ENCODE peak calls at places on chromosomes 1 and 21, in four cellular contexts. T, U, G and W are unnamed samples.

GRCh38 chr1:153428073-153428638 is 11.8 kb downstream of the S100A7A start:
- DNase-seq in U (no peak), G (no peak), T (no peak), W (no peak)

GRCh38 chr1:212987702-212988322 is 27.9 kb downstream of the ANGEL2 start:
- DNase-seq in T (no peak), G (no peak), U (no peak), W (no peak)

GRCh38 chr1:7293702-7294630 is 477.1 kb upstream of the VAMP3 start:
- DNase-seq in U (no peak), G (no peak), T (no peak), W (no peak)

GRCh38 chr1:221718391-221719277 is 23.3 kb downstream of the DUSP10 start:
- DNase-seq in U (no peak), G (no peak), T (no peak), W (no peak)

GRCh38 chr1:155218854-155219591 is 10.5 kb downstream of the MTX1 start:
- DNase-seq in U (no peak), G (peak), T (peak), W (no peak)

GRCh38 chr1:64111787-64112186 is 91.6 kb upstream of the UBE2U start:
- DNase-seq in U (no peak), T (no peak), G (no peak), W (no peak)

GRCh38 chr1:6207075-6207885 is 1.4 kb downstream of the RNF207 start:
- DNase-seq in G (no peak), U (no peak), T (peak), W (no peak)

GRCh38 chr1:84719477-84720274 is 29.4 kb upstream of the SSX2IP start:
- DNase-seq in G (no peak), U (no peak), T (no peak), W (no peak)

GRCh38 chr1:5813480-5813879 is 178.7 kb downstream of the NPHP4 start:
- DNase-seq in T (no peak), G (no peak), U (no peak), W (no peak)

GRCh38 chr1:228314658-228315483 is 91.8 kb downstream of the TRIM11 start:
- DNase-seq in T (peak), U (no peak), G (no peak), W (peak)

GRCh38 chr21:38027901-38028300 is 111.6 kb upstream of the KCNJ6 start:
- DNase-seq in G (no peak), U (no peak), T (no peak), W (no peak)

GRCh38 chr1:10103193-10103592 is 70.4 kb downstream of the UBE4B start:
- DNase-seq in T (no peak), U (no peak), G (no peak), W (no peak)

GRCh38 chr1:8299963-8300362 is 18.0 kb upstream of the SLC45A1 start:
- DNase-seq in T (no peak), U (no peak), G (no peak), W (no peak)

GRCh38 chr1:151529781-151530180 is 10.3 kb upstream of the TUFT1 start:
- DNase-seq in G (no peak), T (no peak), U (no peak), W (no peak)

GRCh38 chr1:6483010-6483760 is 8.3 kb downstream of the PLEKHG5 start:
- DNase-seq in T (no peak), U (no peak), G (no peak), W (no peak)

GRCh38 chr1:40818264-40818961 is 34.8 kb downstream of the KCNQ4 start:
- DNase-seq in G (peak), U (no peak), T (peak), W (peak)

GRCh38 chr21:45853703-45854342 is 127.7 kb upstream of the COL6A1 start:
- DNase-seq in G (no peak), T (no peak), U (no peak), W (no peak)

GRCh38 chr1:189211742-189212141 is 1265.9 kb downstream of the BRINP3 start:
- DNase-seq in U (no peak), G (no peak), T (no peak), W (no peak)

GRCh38 chr21:27277122-27277521 is 310.2 kb upstream of the ADAMTS5 start:
- DNase-seq in G (no peak), U (no peak), T (no peak), W (no peak)

GRCh38 chr1:34113362-34113761 is 51.7 kb downstream of the CSMD2 start:
- DNase-seq in U (no peak), G (no peak), T (no peak), W (no peak)

GRCh38 chr1:202216691-202217090 is 23.1 kb downstream of the LGR6 start:
- DNase-seq in T (no peak), U (no peak), G (no peak), W (no peak)

GRCh38 chr1:4425892-4426291 is 228.5 kb upstream of the AJAP1 start:
- DNase-seq in U (no peak), T (no peak), G (peak), W (no peak)

GRCh38 chr1:109793486-109794318 is 30.0 kb upstream of the EPS8L3 start:
- DNase-seq in U (no peak), T (peak), G (peak), W (no peak)

GRCh38 chr1:15799004-15799867 is 8.2 kb downstream of the UQCRHL start:
- DNase-seq in T (peak), U (peak), G (peak), W (peak)

GRCh38 chr1:111752186-111752585 is 3.5 kb upstream of the DDX20 start:
- DNase-seq in T (no peak), U (no peak), G (no peak), W (no peak)

GRCh38 chr21:38721983-38722382 is 83.7 kb upstream of the ETS2 start:
- DNase-seq in T (no peak), U (no peak), G (no peak), W (no peak)

GRCh38 chr1:99049745-99050144 is 45.1 kb upstream of the PLPPR5 start:
- DNase-seq in T (no peak), G (no peak), U (no peak), W (no peak)

GRCh38 chr1:244391761-244392160 is 59.9 kb downstream of the ADSS2 start:
- DNase-seq in T (no peak), G (no peak), U (no peak), W (no peak)

GRCh38 chr21:41874611-41875010 is 4.5 kb downstream of the PRDM15 start:
- DNase-seq in T (no peak), U (no peak), G (no peak), W (no peak)

GRCh38 chr1:6695861-6696260 is 5.8 kb downstream of the DNAJC11 start:
- DNase-seq in T (no peak), G (no peak), U (no peak), W (no peak)

GRCh38 chr21:38159355-38159754 is 97.4 kb upstream of the KCNJ15 start:
- DNase-seq in G (peak), T (peak), U (peak), W (no peak)

GRCh38 chr1:159790237-159790917 is 9.6 kb downstream of the DUSP23 start:
- DNase-seq in T (no peak), G (no peak), U (no peak), W (no peak)

GRCh38 chr1:8477199-8477982 is 159.5 kb downstream of the SLC45A1 start:
- DNase-seq in U (no peak), G (no peak), T (no peak), W (no peak)

GRCh38 chr1:116411784-116412479 is 38.9 kb downstream of the ATP1A1 start:
- DNase-seq in T (no peak), G (no peak), U (no peak), W (no peak)

GRCh38 chr1:22053861-22054770 is 1.6 kb downstream of the CDC42 start:
- DNase-seq in G (no peak), U (no peak), T (no peak), W (no peak)

GRCh38 chr1:70896224-70896623 is 151.4 kb downstream of the PTGER3 start:
- DNase-seq in G (no peak), U (no peak), T (no peak), W (no peak)

GRCh38 chr1:44219301-44219626 is 6.0 kb downstream of the DMAP1 start:
- DNase-seq in U (no peak), G (no peak), T (no peak), W (no peak)

GRCh38 chr1:184272178-184272866 is 114.5 kb upstream of the C1orf21 start:
- DNase-seq in U (no peak), G (no peak), T (no peak), W (no peak)

GRCh38 chr1:86523670-86524354 is 23.1 kb upstream of the CLCA4 start:
- DNase-seq in T (no peak), U (no peak), G (no peak), W (no peak)

GRCh38 chr1:246811985-246812384 is 87.8 kb downstream of the SCCPDH start:
- DNase-seq in T (no peak), G (no peak), U (no peak), W (no peak)